ENCODE peak calls at places on chromosomes 3 and 15, in eight cellular contexts. Q is aorta; E is CD8-positive, alpha-beta memory T cell; Y is HL-60; M is pancreas; P is A549; C is effector memory CD4-positive, alpha-beta T cell; D is tibial nerve. L is an unnamed sample.

GRCh38 chr3:77931272-77932009 is 891.5 kb downstream of the ROBO2 start:
- DNase-seq in M (no peak), E (no peak), D (no peak), C (no peak), P (no peak), Q (no peak), Y (no peak), L (no peak)

GRCh38 chr3:156172536-156172935 is 52.2 kb downstream of the KCNAB1 start:
- DNase-seq in Y (no peak), E (no peak), M (no peak), Q (no peak), D (no peak), C (no peak), P (no peak), L (no peak)

GRCh38 chr3:194548346-194549321 is 61.8 kb upstream of the ATP13A3 start:
- DNase-seq in P (no peak), E (no peak), C (no peak), M (no peak), Y (no peak), Q (no peak), D (no peak), L (no peak)

GRCh38 chr15:59972241-59972640 is 31.9 kb upstream of the FOXB1 start:
- DNase-seq in Q (no peak), M (no peak), Y (no peak), P (no peak), D (no peak), E (no peak), C (no peak), L (no peak)

GRCh38 chr3:123447749-123448502 is 964 bp downstream of the ADCY5 start:
- DNase-seq in Y (peak), P (no peak), C (peak), Q (peak), M (peak), D (no peak), E (peak), L (peak)

GRCh38 chr3:47266709-47267489 is 15.7 kb downstream of the KIF9 start:
- DNase-seq in C (no peak), E (no peak), D (peak), Q (peak), M (no peak), P (no peak), Y (peak), L (no peak)

GRCh38 chr3:150038830-150039229 is 68.1 kb upstream of the PFN2 start:
- DNase-seq in D (no peak), P (no peak), E (no peak), M (no peak), Y (no peak), C (no peak), Q (no peak), L (no peak)

GRCh38 chr15:90603893-90604292 is 74.2 kb downstream of the CRTC3 start:
- DNase-seq in Q (no peak), M (peak), Y (peak), D (no peak), E (no peak), C (no peak), P (no peak), L (no peak)

GRCh38 chr3:134869153-134869726 is 74.2 kb downstream of the EPHB1 start:
- DNase-seq in P (no peak), C (no peak), Y (no peak), M (no peak), E (no peak), D (no peak), Q (no peak), L (no peak)

GRCh38 chr3:134874737-134875413 is 79.8 kb downstream of the EPHB1 start:
- DNase-seq in C (no peak), M (no peak), Q (no peak), E (no peak), P (no peak), Y (no peak), D (no peak), L (no peak)

GRCh38 chr3:134871818-134872217 is 76.8 kb downstream of the EPHB1 start:
- DNase-seq in Y (no peak), C (no peak), Q (no peak), E (no peak), D (no peak), M (no peak), P (no peak), L (no peak)

GRCh38 chr3:134873789-134874188 is 78.7 kb downstream of the EPHB1 start:
- DNase-seq in C (no peak), Q (no peak), Y (no peak), D (no peak), E (no peak), M (no peak), P (no peak), L (no peak)

GRCh38 chr3:134872405-134872804 is 77.3 kb downstream of the EPHB1 start:
- DNase-seq in D (no peak), P (no peak), Y (no peak), Q (no peak), E (no peak), C (no peak), M (no peak), L (no peak)
- H3K27ac ChIP-seq in D (no peak), P (no peak), Y (no peak), Q (no peak), E (no peak), C (no peak), M (no peak), L (no peak)

DNA sequence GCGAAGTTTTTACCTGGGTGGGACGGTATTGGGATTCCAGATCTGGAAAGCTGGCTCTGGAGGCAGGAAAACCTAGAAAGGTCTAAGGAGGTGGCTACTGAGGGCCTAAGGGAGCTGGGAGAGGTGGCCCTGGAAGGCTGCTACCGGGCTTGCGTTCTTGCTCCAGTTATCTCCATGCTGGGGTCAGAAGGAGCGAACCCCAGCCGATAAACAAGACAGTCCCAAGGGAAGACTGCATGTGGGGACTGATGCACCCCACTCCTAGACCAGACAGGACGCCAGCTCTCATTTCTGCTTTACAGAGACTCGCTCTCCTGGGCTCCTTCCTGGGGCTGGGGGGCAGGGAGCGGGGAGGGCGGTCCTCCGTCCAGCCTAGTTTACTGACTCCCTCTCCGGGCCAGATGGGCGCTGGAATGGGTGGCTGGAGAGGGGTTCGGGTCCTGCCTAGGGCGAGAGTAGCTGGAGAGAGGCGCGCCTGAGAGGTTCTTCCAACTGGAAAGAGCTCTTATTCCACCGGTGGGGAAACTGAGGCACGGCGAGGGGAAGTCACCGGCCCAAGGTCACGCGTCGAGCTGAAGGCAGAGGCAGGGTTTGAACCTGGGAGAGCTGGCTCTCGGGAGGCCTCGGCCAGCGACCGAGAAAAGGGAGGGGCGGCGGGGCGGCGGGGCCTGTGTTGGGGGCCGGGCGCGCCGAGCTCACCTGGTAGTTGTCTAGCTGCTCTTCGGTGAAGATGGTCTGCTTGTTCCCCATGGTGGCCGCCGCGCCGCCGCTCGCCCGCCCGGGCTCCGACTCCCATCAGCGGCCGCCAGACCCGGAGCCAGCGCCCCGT is 565 bp downstream of the CIB2 start:
- DNase-seq in Y (no peak), C (no peak), D (no peak), M (no peak), E (no peak), P (no peak), Q (no peak), L (no peak)
- H3K27ac ChIP-seq in Y (no peak), C (no peak), D (peak), M (peak), E (no peak), P (peak), Q (no peak), L (no peak)

GRCh38 chr3:158718490-158719170 is 13.6 kb downstream of the RARRES1 start:
- DNase-seq in D (no peak), Y (no peak), P (peak), M (no peak), E (no peak), Q (no peak), C (no peak), L (no peak)
- H3K27ac ChIP-seq in D (no peak), Y (no peak), P (peak), M (no peak), E (no peak), Q (no peak), C (no peak), L (no peak)

DNA sequence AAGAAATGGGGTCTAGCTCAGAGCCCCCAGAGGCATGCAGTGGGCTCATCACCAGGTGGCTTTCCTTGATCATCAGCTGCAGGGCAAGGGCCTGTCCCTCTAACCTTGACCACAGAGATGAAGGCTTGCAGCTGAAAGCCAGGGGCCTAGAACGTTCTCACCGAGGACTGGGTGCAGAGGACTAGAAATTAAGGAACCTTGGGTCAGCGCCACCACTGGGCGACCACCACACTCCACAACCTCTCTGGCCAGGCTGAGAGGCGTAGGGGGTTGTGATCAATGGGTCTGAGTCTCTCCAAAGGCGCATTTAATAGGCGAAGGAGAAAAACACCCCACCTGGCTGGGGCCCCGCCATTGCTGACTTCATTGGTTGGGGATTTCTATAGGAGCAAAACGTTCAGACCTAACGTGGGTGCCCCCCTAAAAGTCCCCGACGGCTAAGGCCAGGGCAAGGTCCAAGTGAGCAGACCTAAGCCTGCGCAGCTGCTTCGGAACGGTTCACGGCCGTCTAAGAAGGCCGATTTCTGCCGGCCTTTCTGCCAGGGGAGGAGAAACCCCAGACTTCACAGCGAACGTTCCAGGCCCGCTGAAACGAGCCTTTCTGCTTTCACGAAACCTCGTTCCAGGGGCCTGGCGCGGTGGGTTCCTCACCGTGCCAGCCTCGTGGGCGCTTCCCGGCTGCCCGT is 915 bp downstream of the BCL2L10 start:
- DNase-seq in E (no peak), M (no peak), D (no peak), P (no peak), Y (no peak), C (no peak), Q (no peak), L (no peak)
- H3K27ac ChIP-seq in E (no peak), M (no peak), D (no peak), P (peak), Y (no peak), C (no peak), Q (no peak), L (no peak)

GRCh38 chr3:191963182-191963581 is 502.2 kb downstream of the PYDC2 start:
- DNase-seq in C (no peak), E (no peak), Y (no peak), M (no peak), P (no peak), D (no peak), Q (no peak), L (no peak)
- H3K27ac ChIP-seq in C (no peak), E (no peak), Y (no peak), M (no peak), P (no peak), D (no peak), Q (no peak), L (no peak)

DNA sequence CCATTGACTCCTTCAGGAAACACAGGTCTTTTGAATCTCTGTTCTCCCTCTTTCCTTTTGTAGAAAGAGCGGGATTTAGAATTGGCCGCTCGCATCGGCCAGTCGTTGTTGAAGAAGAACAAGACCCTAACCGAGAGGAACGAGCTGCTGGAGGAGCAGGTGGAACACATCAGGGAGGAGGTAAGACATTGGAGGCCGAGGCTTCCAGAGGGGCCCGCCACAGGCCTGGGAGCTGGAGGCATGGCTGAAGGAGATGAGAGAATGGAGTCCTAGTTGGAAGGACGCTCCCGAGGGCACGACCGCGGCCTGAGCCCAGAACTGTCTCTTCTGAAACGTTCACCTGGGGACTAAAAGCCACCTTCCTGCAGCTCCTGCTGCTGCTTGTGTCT is 81.4 kb downstream of the CCK start:
- DNase-seq in Q (no peak), M (no peak), C (no peak), P (no peak), D (no peak), Y (no peak), E (no peak), L (no peak)
- H3K27ac ChIP-seq in Q (no peak), M (no peak), C (no peak), P (no peak), D (no peak), Y (no peak), E (no peak), L (no peak)

GRCh38 chr15:96356494-96357455 is 26.3 kb downstream of the NR2F2 start:
- DNase-seq in E (peak), Q (peak), P (peak), D (peak), C (peak), Y (peak), M (peak), L (peak)

GRCh38 chr15:96353378-96353930 is 23.0 kb downstream of the NR2F2 start:
- DNase-seq in E (no peak), M (no peak), Q (no peak), D (no peak), P (no peak), Y (no peak), C (no peak), L (no peak)

GRCh38 chr15:96355561-96356129 is 25.1 kb downstream of the NR2F2 start:
- DNase-seq in Y (no peak), Q (peak), P (no peak), M (no peak), C (no peak), D (no peak), E (no peak), L (no peak)

GRCh38 chr15:96353931-96354730 is 23.6 kb downstream of the NR2F2 start:
- DNase-seq in C (no peak), E (no peak), M (no peak), Y (peak), Q (peak), P (no peak), D (no peak), L (no peak)

GRCh38 chr15:96354731-96355560 is 24.4 kb downstream of the NR2F2 start:
- DNase-seq in Y (peak), C (no peak), D (no peak), E (no peak), M (no peak), Q (no peak), P (peak), L (no peak)
- H3K27ac ChIP-seq in Y (peak), C (no peak), D (peak), E (no peak), M (peak), Q (peak), P (peak), L (no peak)

GRCh38 chr3:87082806-87083440 is 92.0 kb upstream of the VGLL3 start:
- DNase-seq in C (no peak), E (no peak), Q (no peak), M (no peak), D (no peak), Y (peak), P (peak), L (no peak)

GRCh38 chr3:87084868-87085267 is 93.9 kb upstream of the VGLL3 start:
- DNase-seq in Q (no peak), E (no peak), C (no peak), Y (no peak), D (no peak), M (no peak), P (no peak), L (no peak)

GRCh38 chr3:87088984-87089841 is 98.3 kb upstream of the VGLL3 start:
- DNase-seq in D (peak), M (peak), Y (peak), Q (peak), P (peak), C (no peak), E (no peak), L (peak)

DNA sequence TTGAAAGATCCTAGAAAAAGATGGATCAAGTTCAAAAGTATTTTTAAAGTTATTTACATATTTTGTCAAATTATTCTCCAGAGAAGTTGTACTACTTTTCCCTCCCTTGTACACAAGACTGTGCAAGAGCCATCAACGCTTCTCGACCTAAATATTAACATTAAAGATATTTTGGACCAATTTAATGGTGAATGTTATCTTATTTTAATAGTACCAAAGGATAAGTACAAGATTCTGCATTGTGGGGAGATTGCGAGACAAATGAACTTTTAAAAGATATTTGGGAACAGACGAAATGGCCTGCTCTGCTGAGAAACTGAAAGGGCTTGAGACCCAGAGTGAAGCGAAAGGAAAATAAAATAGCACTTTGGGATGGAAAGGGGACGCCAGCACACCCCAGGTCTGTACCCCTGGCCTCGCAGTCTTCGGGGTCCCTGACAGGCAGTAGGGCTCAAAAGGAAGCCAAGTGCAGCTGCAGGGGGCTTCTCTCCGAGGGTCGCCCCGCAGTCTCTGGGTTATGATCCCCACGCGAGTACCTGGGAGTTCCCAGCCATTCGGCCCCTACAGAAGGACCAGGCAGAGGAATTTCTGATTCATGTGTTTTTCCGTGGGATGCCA is 97.5 kb upstream of the VGLL3 start:
- DNase-seq in Y (no peak), M (no peak), Q (no peak), C (no peak), P (no peak), E (no peak), D (no peak), L (peak)
- H3K27ac ChIP-seq in Y (no peak), M (peak), Q (peak), C (no peak), P (peak), E (no peak), D (peak), L (peak)